ENCODE peak calls at places on chromosomes 7 and 10, in six cellular contexts. One of them, this sample, is unnamed.
A peak's percentile ranks its signal among the peaks of the same experiment; 100 is the strongest.

GRCh38 chr10:14585287-14586193 is 189.2 kb downstream of the FAM107B start:
- DNase-seq in A549: no peak
- DNase-seq in endothelial cell of umbilical vein: no peak
- DNase-seq in uterus: no peak
- DNase-seq in breast epithelium: no peak
- DNase-seq in spleen: no peak
- DNase-seq in this sample: no peak

GRCh38 chr10:78703581-78703980 is 365.2 kb upstream of the ZMIZ1 start:
- DNase-seq in uterus: no peak
- DNase-seq in spleen: no peak
- DNase-seq in A549: no peak
- DNase-seq in endothelial cell of umbilical vein: peak; percentile 7
- DNase-seq in breast epithelium: no peak
- DNase-seq in this sample: no peak

GRCh38 chr10:44848211-44848610 is 62.9 kb upstream of the TMEM72 start:
- DNase-seq in A549: no peak
- DNase-seq in breast epithelium: no peak
- DNase-seq in spleen: no peak
- DNase-seq in uterus: no peak
- DNase-seq in endothelial cell of umbilical vein: no peak
- DNase-seq in this sample: no peak

GRCh38 chr10:74977913-74978847 is 133.3 kb upstream of the SAMD8 start:
- DNase-seq in breast epithelium: no peak
- DNase-seq in spleen: no peak
- DNase-seq in uterus: no peak
- DNase-seq in A549: no peak
- DNase-seq in endothelial cell of umbilical vein: no peak
- DNase-seq in this sample: no peak

GRCh38 chr10:90920986-90921643 is at the start of gene ANKRD1:
- DNase-seq in endothelial cell of umbilical vein: peak; percentile 97
- DNase-seq in spleen: no peak
- DNase-seq in breast epithelium: no peak
- DNase-seq in uterus: no peak
- DNase-seq in A549: peak; percentile 83
- DNase-seq in this sample: peak; percentile 9

GRCh38 chr10:101047961-101048892 is 13.6 kb upstream of the KAZALD1 start:
- DNase-seq in spleen: peak; percentile 70
- DNase-seq in uterus: no peak
- DNase-seq in endothelial cell of umbilical vein: no peak
- DNase-seq in A549: no peak
- DNase-seq in breast epithelium: no peak
- DNase-seq in this sample: no peak

GRCh38 chr7:390761-391410 is 100.9 kb downstream of the FOXL3 start:
- DNase-seq in breast epithelium: no peak
- DNase-seq in spleen: peak; percentile 59
- DNase-seq in A549: no peak
- DNase-seq in endothelial cell of umbilical vein: no peak
- DNase-seq in uterus: peak; percentile 11
- DNase-seq in this sample: no peak

GRCh38 chr10:33136271-33136670 is 178.2 kb upstream of the ITGB1 start:
- DNase-seq in spleen: no peak
- DNase-seq in A549: no peak
- DNase-seq in breast epithelium: no peak
- DNase-seq in endothelial cell of umbilical vein: no peak
- DNase-seq in uterus: no peak
- DNase-seq in this sample: no peak

GRCh38 chr7:88169717-88170320 is 50.0 kb downstream of the SRI start:
- DNase-seq in uterus: no peak
- DNase-seq in A549: peak; percentile 4
- DNase-seq in breast epithelium: no peak
- DNase-seq in endothelial cell of umbilical vein: peak; percentile 40
- DNase-seq in spleen: no peak
- DNase-seq in this sample: peak; percentile 53

GRCh38 chr7:101717986-101718746 is 89.1 kb upstream of the MYL10 start:
- DNase-seq in uterus: no peak
- DNase-seq in spleen: no peak
- DNase-seq in A549: no peak
- DNase-seq in endothelial cell of umbilical vein: no peak
- DNase-seq in breast epithelium: no peak
- DNase-seq in this sample: no peak

GRCh38 chr10:54063514-54063913 is 737.5 kb downstream of the PCDH15 start:
- DNase-seq in spleen: peak; percentile 67
- DNase-seq in A549: no peak
- DNase-seq in endothelial cell of umbilical vein: no peak
- DNase-seq in uterus: no peak
- DNase-seq in breast epithelium: no peak
- DNase-seq in this sample: no peak

GRCh38 chr10:6296456-6297214 is 93.9 kb downstream of the PFKFB3 start:
- DNase-seq in uterus: no peak
- DNase-seq in A549: no peak
- DNase-seq in breast epithelium: no peak
- DNase-seq in spleen: no peak
- DNase-seq in endothelial cell of umbilical vein: no peak
- DNase-seq in this sample: peak; percentile 12

GRCh38 chr7:1669954-1670893 is at the start of gene ELFN1:
- DNase-seq in breast epithelium: peak; percentile 34
- DNase-seq in A549: no peak
- DNase-seq in uterus: no peak
- DNase-seq in spleen: peak; percentile 72
- DNase-seq in endothelial cell of umbilical vein: no peak
- DNase-seq in this sample: no peak

GRCh38 chr10:71587941-71588573 is 131.5 kb downstream of the C10orf105 start:
- DNase-seq in endothelial cell of umbilical vein: no peak
- DNase-seq in A549: no peak
- DNase-seq in breast epithelium: no peak
- DNase-seq in spleen: no peak
- DNase-seq in uterus: no peak
- DNase-seq in this sample: no peak

GRCh38 chr10:79299397-79300370 is 47.6 kb upstream of the PPIF start:
- DNase-seq in uterus: no peak
- DNase-seq in spleen: no peak
- DNase-seq in endothelial cell of umbilical vein: no peak
- DNase-seq in A549: peak; percentile 43
- DNase-seq in breast epithelium: no peak
- DNase-seq in this sample: no peak

GRCh38 chr7:392822-393221 is 102.9 kb downstream of the FOXL3 start:
- DNase-seq in A549: no peak
- DNase-seq in uterus: no peak
- DNase-seq in breast epithelium: no peak
- DNase-seq in spleen: no peak
- DNase-seq in endothelial cell of umbilical vein: no peak
- DNase-seq in this sample: no peak

GRCh38 chr10:123972481-123973401 is 81.1 kb upstream of the CPXM2 start:
- DNase-seq in spleen: no peak
- DNase-seq in uterus: no peak
- DNase-seq in breast epithelium: no peak
- DNase-seq in A549: no peak
- DNase-seq in endothelial cell of umbilical vein: no peak
- DNase-seq in this sample: no peak

GRCh38 chr10:11678074-11678793 is 63.9 kb upstream of the ECHDC3 start:
- DNase-seq in breast epithelium: no peak
- DNase-seq in uterus: no peak
- DNase-seq in A549: no peak
- DNase-seq in endothelial cell of umbilical vein: no peak
- DNase-seq in spleen: peak; percentile 82
- DNase-seq in this sample: no peak

GRCh38 chr7:44067064-44067951 is 1.9 kb upstream of the PGAM2 start:
- DNase-seq in breast epithelium: peak; percentile 28
- DNase-seq in A549: no peak
- DNase-seq in uterus: no peak
- DNase-seq in spleen: peak; percentile 69
- DNase-seq in endothelial cell of umbilical vein: no peak
- DNase-seq in this sample: no peak
- TF ChIP-seq POLR2A in breast epithelium: no peak
- TF ChIP-seq POLR2A in A549: peak; percentile 25
- TF ChIP-seq POLR2A in uterus: no peak
- TF ChIP-seq POLR2A in spleen: no peak
- TF ChIP-seq POLR2A in endothelial cell of umbilical vein: peak; percentile 11
- TF ChIP-seq POLR2A in this sample: no peak

GRCh38 chr10:95698415-95698814 is 4.7 kb upstream of the TCTN3 start:
- DNase-seq in endothelial cell of umbilical vein: no peak
- DNase-seq in spleen: no peak
- DNase-seq in uterus: no peak
- DNase-seq in breast epithelium: no peak
- DNase-seq in A549: no peak
- DNase-seq in this sample: no peak

GRCh38 chr10:95694665-95695064 is 938 bp upstream of the TCTN3 start:
- DNase-seq in uterus: no peak
- DNase-seq in endothelial cell of umbilical vein: no peak
- DNase-seq in spleen: no peak
- DNase-seq in A549: no peak
- DNase-seq in breast epithelium: no peak
- DNase-seq in this sample: no peak

GRCh38 chr10:95693331-95693667 is 428 bp downstream of the TCTN3 start:
- DNase-seq in breast epithelium: no peak
- DNase-seq in A549: no peak
- DNase-seq in spleen: no peak
- DNase-seq in endothelial cell of umbilical vein: no peak
- DNase-seq in uterus: no peak
- DNase-seq in this sample: peak; percentile 55

GRCh38 chr10:95697429-95697828 is 3.7 kb upstream of the TCTN3 start:
- DNase-seq in breast epithelium: no peak
- DNase-seq in endothelial cell of umbilical vein: no peak
- DNase-seq in A549: no peak
- DNase-seq in uterus: no peak
- DNase-seq in spleen: peak; percentile 88
- DNase-seq in this sample: no peak

DNA sequence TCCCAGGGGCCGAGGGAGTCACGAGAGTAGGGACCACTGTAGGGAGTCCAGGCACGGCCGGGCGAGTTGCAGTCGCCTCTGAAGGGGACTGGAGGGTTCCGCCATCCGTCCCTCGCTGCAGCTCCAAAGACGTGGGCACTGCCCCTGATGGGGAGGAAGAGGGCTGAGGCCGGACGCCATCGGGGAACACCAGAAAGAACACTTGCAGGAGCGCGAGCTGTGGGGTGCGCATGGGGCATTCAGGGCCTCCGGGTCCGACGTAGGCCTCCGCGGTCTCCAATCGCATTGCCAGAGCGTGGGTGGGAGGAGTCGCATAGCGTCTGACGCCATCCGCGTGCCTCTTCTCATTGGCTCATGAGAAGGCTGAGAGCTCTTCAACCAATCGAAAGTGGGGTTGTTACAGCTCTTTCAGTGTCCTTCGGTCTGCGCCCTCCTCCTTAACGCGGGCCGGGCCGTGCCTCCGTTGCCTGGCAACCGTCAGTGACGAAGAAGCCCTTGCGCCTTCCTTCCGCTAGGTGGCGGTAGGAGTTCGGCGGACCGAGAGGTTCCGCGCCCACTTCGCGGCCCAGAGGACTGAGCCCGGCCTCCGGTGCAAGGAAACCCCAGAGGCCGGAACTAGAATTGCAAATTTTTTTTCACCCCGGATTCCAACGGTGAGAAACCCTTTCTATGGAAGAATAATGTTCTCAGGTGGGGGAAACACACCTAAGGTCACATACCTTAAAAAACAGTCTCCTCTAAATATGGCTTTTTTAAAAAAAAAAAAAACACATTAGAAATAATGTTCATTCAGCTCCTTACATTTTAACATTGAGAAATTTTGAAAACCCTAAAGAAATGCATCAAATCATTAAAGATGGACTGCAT is at the start of gene TCTN3:
- DNase-seq in A549: peak; percentile 99
- DNase-seq in uterus: peak; percentile 98
- DNase-seq in spleen: peak; percentile 99
- DNase-seq in endothelial cell of umbilical vein: peak; percentile 100
- DNase-seq in breast epithelium: peak; percentile 95
- DNase-seq in this sample: peak; percentile 100
- TF ChIP-seq POLR2A in A549: peak; percentile 88
- TF ChIP-seq POLR2A in uterus: peak; percentile 77
- TF ChIP-seq POLR2A in spleen: no peak
- TF ChIP-seq POLR2A in endothelial cell of umbilical vein: peak; percentile 67
- TF ChIP-seq POLR2A in breast epithelium: peak; percentile 52
- TF ChIP-seq POLR2A in this sample: peak; percentile 78

GRCh38 chr10:127907411-127908105 is 655 bp downstream of the PTPRE start:
- DNase-seq in spleen: peak; percentile 86
- DNase-seq in breast epithelium: no peak
- DNase-seq in uterus: no peak
- DNase-seq in endothelial cell of umbilical vein: peak; percentile 74
- DNase-seq in A549: no peak
- DNase-seq in this sample: no peak

GRCh38 chr10:127908106-127908957 is 1.4 kb downstream of the PTPRE start:
- DNase-seq in A549: no peak
- DNase-seq in spleen: no peak
- DNase-seq in uterus: no peak
- DNase-seq in breast epithelium: no peak
- DNase-seq in endothelial cell of umbilical vein: peak; percentile 65
- DNase-seq in this sample: no peak

GRCh38 chr10:127905623-127906261 is 1.2 kb upstream of the PTPRE start:
- DNase-seq in breast epithelium: no peak
- DNase-seq in spleen: no peak
- DNase-seq in uterus: no peak
- DNase-seq in A549: no peak
- DNase-seq in endothelial cell of umbilical vein: no peak
- DNase-seq in this sample: no peak

GRCh38 chr10:127904931-127905622 is 1.8 kb upstream of the PTPRE start:
- DNase-seq in breast epithelium: no peak
- DNase-seq in A549: no peak
- DNase-seq in endothelial cell of umbilical vein: no peak
- DNase-seq in spleen: no peak
- DNase-seq in uterus: no peak
- DNase-seq in this sample: no peak

DNA sequence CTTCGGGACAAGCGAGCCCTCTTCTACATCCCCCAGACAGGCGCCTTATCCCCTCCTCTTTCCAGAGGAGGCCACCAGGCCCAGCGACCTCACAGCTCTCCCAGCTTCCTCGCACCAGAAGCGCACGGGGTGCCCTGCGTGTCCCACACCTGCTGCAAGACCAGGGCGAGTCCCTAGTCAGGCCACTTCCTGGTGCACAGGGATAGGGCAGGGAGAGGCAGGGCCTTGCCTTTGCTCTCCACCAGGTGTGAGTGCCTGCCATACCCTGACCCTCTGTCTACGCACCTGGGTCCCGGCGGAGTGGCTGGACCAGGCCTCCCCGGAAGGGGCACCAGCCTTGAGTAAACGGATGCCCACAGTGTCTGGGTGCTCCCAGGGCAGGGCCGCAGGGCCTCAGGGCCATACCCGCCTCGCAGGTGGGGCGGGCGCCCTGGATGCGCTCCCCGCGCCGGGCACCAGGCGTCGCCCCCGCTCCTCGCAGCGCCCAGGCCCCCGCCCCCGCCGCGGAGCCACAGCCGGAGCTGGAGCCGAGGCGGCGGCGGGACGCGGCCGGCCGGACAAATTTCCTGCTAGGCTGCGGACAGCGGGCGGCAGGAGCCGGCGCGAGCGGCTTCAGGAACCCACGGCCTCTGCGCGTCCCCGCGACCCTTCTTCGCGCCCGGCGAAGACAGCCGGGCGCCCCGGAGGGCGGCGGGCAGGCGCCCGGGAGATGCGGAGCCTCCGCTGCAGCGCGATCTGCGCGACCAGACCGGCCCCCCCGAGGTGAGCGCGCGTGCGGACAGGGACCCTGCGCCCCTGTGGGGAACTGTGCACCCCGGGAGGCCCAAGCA is at the start of gene PTPRE:
- DNase-seq in spleen: peak; percentile 96
- DNase-seq in breast epithelium: peak; percentile 63
- DNase-seq in endothelial cell of umbilical vein: peak; percentile 69
- DNase-seq in uterus: peak; percentile 53
- DNase-seq in A549: peak; percentile 77
- DNase-seq in this sample: peak; percentile 53
- TF ChIP-seq POLR2A in spleen: no peak
- TF ChIP-seq POLR2A in breast epithelium: no peak
- TF ChIP-seq POLR2A in endothelial cell of umbilical vein: peak; percentile 24
- TF ChIP-seq POLR2A in uterus: peak; percentile 32
- TF ChIP-seq POLR2A in A549: no peak
- TF ChIP-seq POLR2A in this sample: no peak

GRCh38 chr7:86747698-86748097 is 104.0 kb downstream of the GRM3 start:
- DNase-seq in endothelial cell of umbilical vein: no peak
- DNase-seq in uterus: no peak
- DNase-seq in spleen: no peak
- DNase-seq in breast epithelium: no peak
- DNase-seq in A549: no peak
- DNase-seq in this sample: no peak
- TF ChIP-seq POLR2A in endothelial cell of umbilical vein: no peak
- TF ChIP-seq POLR2A in uterus: no peak
- TF ChIP-seq POLR2A in spleen: no peak
- TF ChIP-seq POLR2A in breast epithelium: no peak
- TF ChIP-seq POLR2A in A549: no peak
- TF ChIP-seq POLR2A in this sample: no peak